ENCODE peak calls at places on chromosome 13, in ten cellular contexts. One of them, this sample, is unnamed.

GRCh38 chr13:49838989-49839388 is 46.5 kb upstream of the KPNA3 start:
- DNase-seq in HL-60: no peak
- DNase-seq in glutamatergic neuron: no peak
- DNase-seq in mesothelial cell of epicardium: no peak
- DNase-seq in NB4: no peak
- DNase-seq in BJ: no peak
- DNase-seq in HFFc6: no peak
- DNase-seq in WTC11: no peak
- DNase-seq in mucosa of descending colon: no peak
- DNase-seq in OCI-LY7: no peak
- DNase-seq in this sample: no peak

GRCh38 chr13:43159007-43159406 is 135.6 kb downstream of the DNAJC15 start:
- DNase-seq in mucosa of descending colon: no peak
- DNase-seq in HL-60: no peak
- DNase-seq in HFFc6: peak; percentile 60
- DNase-seq in NB4: no peak
- DNase-seq in mesothelial cell of epicardium: no peak
- DNase-seq in glutamatergic neuron: no peak
- DNase-seq in BJ: no peak
- DNase-seq in WTC11: no peak
- DNase-seq in OCI-LY7: no peak
- DNase-seq in this sample: no peak

GRCh38 chr13:76383671-76384461 is 502.3 kb downstream of the KCTD12 start:
- DNase-seq in glutamatergic neuron: no peak
- DNase-seq in BJ: peak; percentile 82
- DNase-seq in mucosa of descending colon: peak; percentile 12
- DNase-seq in HL-60: no peak
- DNase-seq in WTC11: no peak
- DNase-seq in NB4: no peak
- DNase-seq in mesothelial cell of epicardium: no peak
- DNase-seq in HFFc6: peak; percentile 73
- DNase-seq in OCI-LY7: no peak
- DNase-seq in this sample: no peak

GRCh38 chr13:112693831-112694497 is 4.1 kb downstream of the ATP11A start:
- DNase-seq in mesothelial cell of epicardium: no peak
- DNase-seq in HFFc6: peak; percentile 67
- DNase-seq in OCI-LY7: no peak
- DNase-seq in HL-60: peak; percentile 89
- DNase-seq in mucosa of descending colon: no peak
- DNase-seq in WTC11: peak; percentile 10
- DNase-seq in NB4: peak; percentile 85
- DNase-seq in BJ: peak; percentile 57
- DNase-seq in glutamatergic neuron: no peak
- DNase-seq in this sample: no peak

GRCh38 chr13:63026285-63026797 is 1610.7 kb upstream of the PCDH20 start:
- DNase-seq in mesothelial cell of epicardium: no peak
- DNase-seq in HFFc6: no peak
- DNase-seq in BJ: no peak
- DNase-seq in WTC11: no peak
- DNase-seq in NB4: no peak
- DNase-seq in OCI-LY7: no peak
- DNase-seq in mucosa of descending colon: no peak
- DNase-seq in HL-60: no peak
- DNase-seq in glutamatergic neuron: no peak
- DNase-seq in this sample: no peak

GRCh38 chr13:50627111-50627510 is 216.4 kb downstream of the DLEU7 start:
- DNase-seq in NB4: no peak
- DNase-seq in BJ: no peak
- DNase-seq in HL-60: no peak
- DNase-seq in HFFc6: no peak
- DNase-seq in glutamatergic neuron: no peak
- DNase-seq in mucosa of descending colon: no peak
- DNase-seq in mesothelial cell of epicardium: no peak
- DNase-seq in WTC11: no peak
- DNase-seq in OCI-LY7: no peak
- DNase-seq in this sample: no peak

GRCh38 chr13:73601708-73602107 is 532.5 kb downstream of the KLF12 start:
- DNase-seq in HFFc6: no peak
- DNase-seq in OCI-LY7: no peak
- DNase-seq in mucosa of descending colon: no peak
- DNase-seq in mesothelial cell of epicardium: no peak
- DNase-seq in WTC11: no peak
- DNase-seq in BJ: no peak
- DNase-seq in glutamatergic neuron: no peak
- DNase-seq in NB4: no peak
- DNase-seq in HL-60: no peak
- DNase-seq in this sample: no peak

GRCh38 chr13:52348983-52349780 is 56.8 kb downstream of the THSD1 start:
- DNase-seq in NB4: peak; percentile 37
- DNase-seq in mesothelial cell of epicardium: no peak
- DNase-seq in HFFc6: peak; percentile 72
- DNase-seq in glutamatergic neuron: no peak
- DNase-seq in OCI-LY7: no peak
- DNase-seq in HL-60: no peak
- DNase-seq in WTC11: no peak
- DNase-seq in mucosa of descending colon: peak; percentile 5
- DNase-seq in BJ: peak; percentile 55
- DNase-seq in this sample: no peak

GRCh38 chr13:27960362-27961226 is 8.5 kb downstream of the CDX2 start:
- DNase-seq in HFFc6: peak; percentile 18
- DNase-seq in HL-60: peak; percentile 78
- DNase-seq in NB4: peak; percentile 93
- DNase-seq in glutamatergic neuron: peak; percentile 75
- DNase-seq in mesothelial cell of epicardium: no peak
- DNase-seq in BJ: no peak
- DNase-seq in OCI-LY7: no peak
- DNase-seq in mucosa of descending colon: peak; percentile 87
- DNase-seq in WTC11: peak; percentile 89
- DNase-seq in this sample: no peak

GRCh38 chr13:105587786-105588185 is 947.7 kb downstream of the EFNB2 start:
- DNase-seq in HL-60: no peak
- DNase-seq in glutamatergic neuron: no peak
- DNase-seq in WTC11: no peak
- DNase-seq in OCI-LY7: no peak
- DNase-seq in NB4: no peak
- DNase-seq in BJ: no peak
- DNase-seq in mesothelial cell of epicardium: no peak
- DNase-seq in mucosa of descending colon: no peak
- DNase-seq in HFFc6: no peak
- DNase-seq in this sample: no peak

GRCh38 chr13:29513002-29513980 is 82.2 kb downstream of the SLC7A1 start:
- DNase-seq in mucosa of descending colon: no peak
- DNase-seq in BJ: no peak
- DNase-seq in HFFc6: peak; percentile 57
- DNase-seq in NB4: peak; percentile 66
- DNase-seq in HL-60: no peak
- DNase-seq in WTC11: no peak
- DNase-seq in glutamatergic neuron: peak; percentile 54
- DNase-seq in OCI-LY7: no peak
- DNase-seq in mesothelial cell of epicardium: no peak
- DNase-seq in this sample: no peak

GRCh38 chr13:74870865-74871264 is 611.1 kb downstream of the TBC1D4 start:
- DNase-seq in HFFc6: peak; percentile 13
- DNase-seq in OCI-LY7: no peak
- DNase-seq in NB4: no peak
- DNase-seq in mucosa of descending colon: no peak
- DNase-seq in WTC11: no peak
- DNase-seq in HL-60: no peak
- DNase-seq in BJ: peak; percentile 27
- DNase-seq in mesothelial cell of epicardium: no peak
- DNase-seq in glutamatergic neuron: no peak
- DNase-seq in this sample: no peak

DNA sequence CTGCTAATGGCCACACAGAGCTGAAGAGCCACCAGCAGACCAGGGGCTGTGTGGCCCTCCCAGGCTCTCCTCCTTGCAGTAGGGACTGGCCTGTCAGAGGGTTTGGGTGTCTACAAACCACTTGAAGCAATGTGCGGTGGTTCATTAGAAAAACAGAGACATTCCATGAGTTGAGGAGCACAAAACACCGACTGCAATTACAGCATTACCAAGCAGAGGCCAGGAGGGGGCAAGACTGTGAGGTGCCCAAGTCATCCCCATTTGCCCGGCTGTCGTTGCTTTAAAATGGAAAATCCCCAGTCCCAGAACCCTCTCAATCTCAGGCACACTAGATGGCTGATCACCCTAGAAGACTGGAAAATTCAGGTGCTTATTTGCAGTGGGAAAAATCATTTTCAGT is 15.0 kb downstream of the TMTC4 start:
- DNase-seq in HFFc6: no peak
- DNase-seq in glutamatergic neuron: no peak
- DNase-seq in OCI-LY7: no peak
- DNase-seq in NB4: no peak
- DNase-seq in mucosa of descending colon: no peak
- DNase-seq in WTC11: no peak
- DNase-seq in HL-60: no peak
- DNase-seq in mesothelial cell of epicardium: no peak
- DNase-seq in BJ: no peak
- DNase-seq in this sample: no peak
- TF ChIP-seq CTCF in HFFc6: no peak
- TF ChIP-seq CTCF in glutamatergic neuron: no peak
- TF ChIP-seq CTCF in OCI-LY7: no peak
- TF ChIP-seq CTCF in NB4: no peak
- TF ChIP-seq CTCF in mucosa of descending colon: no peak
- TF ChIP-seq CTCF in WTC11: no peak
- TF ChIP-seq CTCF in HL-60: no peak
- TF ChIP-seq CTCF in mesothelial cell of epicardium: no peak
- TF ChIP-seq CTCF in BJ: no peak
- TF ChIP-seq CTCF in this sample: no peak

GRCh38 chr13:44169018-44169909 is 204.4 kb upstream of the SERP2 start:
- DNase-seq in HFFc6: no peak
- DNase-seq in BJ: peak; percentile 70
- DNase-seq in WTC11: no peak
- DNase-seq in HL-60: no peak
- DNase-seq in NB4: no peak
- DNase-seq in mucosa of descending colon: no peak
- DNase-seq in OCI-LY7: no peak
- DNase-seq in glutamatergic neuron: no peak
- DNase-seq in mesothelial cell of epicardium: no peak
- DNase-seq in this sample: no peak
- TF ChIP-seq CTCF in HFFc6: no peak
- TF ChIP-seq CTCF in BJ: no peak
- TF ChIP-seq CTCF in WTC11: no peak
- TF ChIP-seq CTCF in HL-60: no peak
- TF ChIP-seq CTCF in NB4: no peak
- TF ChIP-seq CTCF in mucosa of descending colon: no peak
- TF ChIP-seq CTCF in OCI-LY7: no peak
- TF ChIP-seq CTCF in glutamatergic neuron: no peak
- TF ChIP-seq CTCF in mesothelial cell of epicardium: no peak
- TF ChIP-seq CTCF in this sample: no peak

GRCh38 chr13:110575322-110576069 is 14.0 kb upstream of the RAB20 start:
- DNase-seq in NB4: peak; percentile 88
- DNase-seq in BJ: no peak
- DNase-seq in HL-60: peak; percentile 86
- DNase-seq in glutamatergic neuron: peak; percentile 72
- DNase-seq in OCI-LY7: no peak
- DNase-seq in WTC11: no peak
- DNase-seq in HFFc6: peak; percentile 0
- DNase-seq in mesothelial cell of epicardium: no peak
- DNase-seq in mucosa of descending colon: no peak
- DNase-seq in this sample: no peak
- TF ChIP-seq CTCF in NB4: no peak
- TF ChIP-seq CTCF in BJ: no peak
- TF ChIP-seq CTCF in HL-60: no peak
- TF ChIP-seq CTCF in glutamatergic neuron: no peak
- TF ChIP-seq CTCF in OCI-LY7: no peak
- TF ChIP-seq CTCF in WTC11: no peak
- TF ChIP-seq CTCF in HFFc6: no peak
- TF ChIP-seq CTCF in mesothelial cell of epicardium: no peak
- TF ChIP-seq CTCF in mucosa of descending colon: no peak
- TF ChIP-seq CTCF in this sample: no peak

GRCh38 chr13:39269411-39269810 is 231.2 kb downstream of the NHLRC3 start:
- DNase-seq in mucosa of descending colon: no peak
- DNase-seq in HFFc6: no peak
- DNase-seq in mesothelial cell of epicardium: no peak
- DNase-seq in BJ: no peak
- DNase-seq in NB4: no peak
- DNase-seq in HL-60: no peak
- DNase-seq in glutamatergic neuron: no peak
- DNase-seq in OCI-LY7: no peak
- DNase-seq in WTC11: no peak
- DNase-seq in this sample: no peak

GRCh38 chr13:39274926-39275325 is 236.7 kb downstream of the NHLRC3 start:
- DNase-seq in mucosa of descending colon: no peak
- DNase-seq in HFFc6: no peak
- DNase-seq in BJ: no peak
- DNase-seq in WTC11: no peak
- DNase-seq in NB4: no peak
- DNase-seq in mesothelial cell of epicardium: no peak
- DNase-seq in OCI-LY7: no peak
- DNase-seq in glutamatergic neuron: no peak
- DNase-seq in HL-60: no peak
- DNase-seq in this sample: no peak

GRCh38 chr13:39269004-39269403 is 230.7 kb downstream of the NHLRC3 start:
- DNase-seq in BJ: no peak
- DNase-seq in WTC11: no peak
- DNase-seq in mucosa of descending colon: no peak
- DNase-seq in HFFc6: no peak
- DNase-seq in NB4: no peak
- DNase-seq in mesothelial cell of epicardium: no peak
- DNase-seq in glutamatergic neuron: no peak
- DNase-seq in OCI-LY7: no peak
- DNase-seq in HL-60: no peak
- DNase-seq in this sample: no peak

GRCh38 chr13:39279077-39279476 is 240.8 kb downstream of the NHLRC3 start:
- DNase-seq in NB4: no peak
- DNase-seq in HFFc6: no peak
- DNase-seq in mesothelial cell of epicardium: no peak
- DNase-seq in HL-60: no peak
- DNase-seq in glutamatergic neuron: no peak
- DNase-seq in WTC11: no peak
- DNase-seq in BJ: no peak
- DNase-seq in OCI-LY7: no peak
- DNase-seq in mucosa of descending colon: no peak
- DNase-seq in this sample: no peak

DNA sequence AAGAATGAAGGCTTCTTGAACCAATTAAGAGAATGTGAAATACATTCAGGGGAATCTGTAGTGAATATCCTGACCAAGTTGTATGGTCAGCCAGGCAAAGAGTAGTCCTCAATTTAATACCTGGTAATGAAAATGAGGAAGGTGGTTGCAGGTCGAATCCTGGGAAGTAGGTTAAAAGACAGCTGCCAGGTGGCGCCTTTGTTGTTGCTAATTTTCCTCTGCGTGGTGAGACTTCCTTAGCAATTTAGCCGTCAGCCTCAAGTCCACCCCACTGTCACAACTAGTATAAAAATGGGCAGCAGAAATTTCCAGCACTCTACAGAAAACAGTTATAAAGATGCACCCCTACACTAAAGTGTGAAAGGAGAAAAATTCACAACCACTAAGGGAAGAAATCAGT is 235.7 kb downstream of the NHLRC3 start:
- DNase-seq in mesothelial cell of epicardium: no peak
- DNase-seq in NB4: peak; percentile 46
- DNase-seq in mucosa of descending colon: peak; percentile 62
- DNase-seq in BJ: no peak
- DNase-seq in WTC11: peak; percentile 15
- DNase-seq in glutamatergic neuron: no peak
- DNase-seq in OCI-LY7: peak; percentile 47
- DNase-seq in HL-60: peak; percentile 11
- DNase-seq in HFFc6: no peak
- DNase-seq in this sample: no peak
- TF ChIP-seq CTCF in mesothelial cell of epicardium: no peak
- TF ChIP-seq CTCF in NB4: peak; percentile 16
- TF ChIP-seq CTCF in mucosa of descending colon: no peak
- TF ChIP-seq CTCF in BJ: peak; percentile 16
- TF ChIP-seq CTCF in WTC11: no peak
- TF ChIP-seq CTCF in glutamatergic neuron: no peak
- TF ChIP-seq CTCF in OCI-LY7: peak; percentile 69
- TF ChIP-seq CTCF in HL-60: no peak
- TF ChIP-seq CTCF in HFFc6: peak; percentile 13
- TF ChIP-seq CTCF in this sample: no peak

This sample was measured in omental fat pad.